ENCODE peak calls at places on chromosomes 13 and 19, in six cellular contexts. P is breast epithelium, O is tibial nerve, X is transverse colon, U is vagina, Y is thyroid gland. A is an unnamed sample.
A peak's percentile ranks its signal among the peaks of the same experiment; 100 is the strongest.

GRCh38 chr19:19615086-19615485 is 3.4 kb downstream of the PBX4 start:
- DNase-seq in P (no peak), O (no peak), X (no peak), U (no peak), Y (peak; percentile 53), A (no peak)

GRCh38 chr19:46288896-46289588 is 7.8 kb upstream of the HIF3A start:
- DNase-seq in P (no peak), O (no peak), X (no peak), U (no peak), Y (no peak), A (peak; percentile 33)

GRCh38 chr13:95100525-95101121 is 200.6 kb downstream of the ABCC4 start:
- DNase-seq in P (no peak), O (no peak), X (no peak), U (no peak), Y (no peak), A (no peak)

GRCh38 chr13:37457594-37457993 is 141.0 kb downstream of the POSTN start:
- DNase-seq in P (no peak), O (no peak), X (no peak), U (no peak), Y (no peak), A (no peak)

GRCh38 chr19:51724543-51724942 is 752 bp upstream of the HAS1 start:
- DNase-seq in P (no peak), O (peak; percentile 25), X (no peak), U (no peak), Y (no peak), A (no peak)

GRCh38 chr13:46575843-46576242 is 22.9 kb downstream of the LRCH1 start:
- DNase-seq in P (peak; percentile 41), O (no peak), X (no peak), U (no peak), Y (no peak), A (no peak)

GRCh38 chr13:109314101-109314500 is 472.3 kb downstream of the IRS2 start:
- DNase-seq in P (no peak), O (no peak), X (no peak), U (no peak), Y (no peak), A (peak; percentile 21)

GRCh38 chr19:14954071-14954655 is 12.9 kb downstream of the OR7C2 start:
- DNase-seq in P (no peak), O (no peak), X (no peak), U (no peak), Y (no peak), A (no peak)

GRCh38 chr13:22454586-22454985 is 726.2 kb upstream of the SGCG start:
- DNase-seq in P (no peak), O (no peak), X (no peak), U (no peak), Y (no peak), A (no peak)

GRCh38 chr19:46351241-46352041 is 4.6 kb downstream of the PPP5C start:
- DNase-seq in P (no peak), O (no peak), X (peak; percentile 54), U (no peak), Y (peak; percentile 96), A (peak; percentile 47)

GRCh38 chr13:32969516-32969941 is 46.7 kb upstream of the KL start:
- DNase-seq in P (no peak), O (peak; percentile 16), X (no peak), U (no peak), Y (no peak), A (no peak)

GRCh38 chr13:35349052-35349451 is 127.4 kb downstream of the MAB21L1 start:
- DNase-seq in P (no peak), O (no peak), X (no peak), U (no peak), Y (no peak), A (no peak)

GRCh38 chr13:30396434-30397075 is 25.7 kb upstream of the UBE2L5 start:
- DNase-seq in P (no peak), O (no peak), X (no peak), U (no peak), Y (no peak), A (no peak)

GRCh38 chr19:8373867-8374813 is 10.2 kb downstream of the ANGPTL4 start:
- DNase-seq in P (no peak), O (peak; percentile 80), X (peak; percentile 56), U (no peak), Y (peak; percentile 44), A (peak; percentile 91)

DNA sequence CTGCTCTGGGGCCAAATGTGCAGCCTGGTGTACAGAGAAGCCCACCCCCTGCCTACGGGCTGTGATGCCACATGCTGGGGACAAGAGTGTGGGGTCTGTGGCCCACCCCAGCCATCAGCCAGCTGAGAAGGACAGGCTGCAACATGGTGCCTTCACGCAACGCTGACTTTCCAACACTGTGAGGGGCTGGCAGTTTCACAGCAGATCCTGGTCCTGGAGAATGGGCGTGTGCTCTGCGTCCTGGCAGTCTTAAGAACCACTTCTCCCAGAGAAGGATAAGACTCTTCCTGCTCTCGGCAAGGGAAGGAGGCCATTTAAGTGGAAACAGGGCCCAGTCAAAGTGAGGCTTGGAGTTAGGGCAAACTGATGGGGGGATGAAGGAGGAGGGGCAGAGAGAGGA is 4.6 kb downstream of the LRRC4B start:
- DNase-seq in P (no peak), O (no peak), X (no peak), U (no peak), Y (no peak), A (no peak)
- H3K27me3 ChIP-seq in P (peaks cover 65% of the 10 kb centered on the region), O (peaks cover 74% of the 10 kb centered on the region), X (peaks cover 79% of the 10 kb centered on the region), U (no peaks in the 10 kb centered on the region), Y (peaks cover 3% of the 10 kb centered on the region), A (peaks cover 20% of the 10 kb centered on the region)

GRCh38 chr13:48232420-48233096 is 448 bp upstream of the ITM2B start:
- DNase-seq in P (peak; percentile 59), O (no peak), X (peak; percentile 52), U (peak; percentile 94), Y (peak; percentile 36), A (no peak)

GRCh38 chr13:48231948-48232347 is 1.1 kb upstream of the ITM2B start:
- DNase-seq in P (no peak), O (no peak), X (no peak), U (no peak), Y (no peak), A (no peak)

GRCh38 chr13:48233886-48234488 is 981 bp downstream of the ITM2B start:
- DNase-seq in P (no peak), O (no peak), X (no peak), U (no peak), Y (no peak), A (no peak)

GRCh38 chr13:48234652-48235099 is 1.7 kb downstream of the ITM2B start:
- DNase-seq in P (no peak), O (no peak), X (no peak), U (no peak), Y (no peak), A (no peak)

GRCh38 chr13:48233097-48233885 is at the start of gene ITM2B:
- DNase-seq in P (peak; percentile 36), O (peak; percentile 62), X (peak; percentile 82), U (no peak), Y (peak; percentile 81), A (peak; percentile 86)
- TF ChIP-seq POLR2A in P (peak; percentile 71), O (peak; percentile 66), X (peak; percentile 86), U (peak; percentile 82), Y (peak; percentile 91), A (peak; percentile 86)

GRCh38 chr13:113500530-113501265 is 10.2 kb upstream of the DCUN1D2 start:
- DNase-seq in P (no peak), O (no peak), X (no peak), U (no peak), Y (no peak), A (no peak)

GRCh38 chr13:113499936-113500335 is 9.4 kb upstream of the DCUN1D2 start:
- DNase-seq in P (no peak), O (no peak), X (no peak), U (no peak), Y (no peak), A (no peak)

GRCh38 chr13:113493315-113493951 is 2.9 kb upstream of the DCUN1D2 start:
- DNase-seq in P (no peak), O (no peak), X (no peak), U (no peak), Y (no peak), A (no peak)

GRCh38 chr13:113495494-113496251 is 5.2 kb upstream of the DCUN1D2 start:
- DNase-seq in P (no peak), O (no peak), X (no peak), U (no peak), Y (no peak), A (no peak)

GRCh38 chr13:113497217-113497616 is 6.7 kb upstream of the DCUN1D2 start:
- DNase-seq in P (no peak), O (no peak), X (no peak), U (no peak), Y (no peak), A (no peak)
- H3K27me3 ChIP-seq in P (no peaks in the 10 kb centered on the region), O (no peaks in the 10 kb centered on the region), X (no peaks in the 10 kb centered on the region), U (no peaks in the 10 kb centered on the region), Y (no peaks in the 10 kb centered on the region), A (no peaks in the 10 kb centered on the region)

GRCh38 chr19:10115392-10116084 is 4.0 kb downstream of the P2RY11 start:
- DNase-seq in P (no peak), O (no peak), X (no peak), U (peak; percentile 74), Y (no peak), A (no peak)
- TF ChIP-seq POLR2A in P (no peak), O (no peak), X (no peak), U (no peak), Y (no peak), A (no peak)

GRCh38 chr19:30068528-30069395 is 126.7 kb downstream of the URI1 start:
- DNase-seq in P (no peak), O (no peak), X (no peak), U (no peak), Y (no peak), A (no peak)
- H3K27me3 ChIP-seq in P (peaks cover 16% of the 10 kb centered on the region), O (no peaks in the 10 kb centered on the region), X (no peaks in the 10 kb centered on the region), U (no peaks in the 10 kb centered on the region), Y (no peaks in the 10 kb centered on the region), A (peaks cover 3% of the 10 kb centered on the region)

GRCh38 chr13:77026255-77026782 is 640 bp downstream of the FBXL3 start:
- DNase-seq in P (peak; percentile 69), O (peak; percentile 70), X (peak; percentile 94), U (peak; percentile 92), Y (peak; percentile 88), A (peak; percentile 87)
- TF ChIP-seq POLR2A in P (no peak), O (peak; percentile 32), X (peak; percentile 72), U (no peak), Y (no peak), A (no peak)

A was measured in body of pancreas.